ENCODE peak calls at places on chromosomes 1 and 21, in five cellular contexts. One of them, this sample, is unnamed.

GRCh38 chr21:33543505-33544129 is 779 bp downstream of the SON start:
- DNase-seq in neural progenitor cell: peak
- DNase-seq in stimulated activated CD4-positive, alpha-beta T cell treated with anti-CD3 and anti-CD28 coated beads, TNF-alpha, amount 100 ng/mL, for 48 hours: peak
- DNase-seq in RWPE1: no peak
- DNase-seq in activated T-cell treated with anti-CD3 and anti-CD28 coated beads for 24 hours: peak
- DNase-seq in this sample: no peak

GRCh38 chr1:215637041-215637573 is 70.0 kb downstream of the KCTD3 start:
- DNase-seq in neural progenitor cell: no peak
- DNase-seq in stimulated activated CD4-positive, alpha-beta T cell treated with anti-CD3 and anti-CD28 coated beads, TNF-alpha, amount 100 ng/mL, for 48 hours: no peak
- DNase-seq in activated T-cell treated with anti-CD3 and anti-CD28 coated beads for 24 hours: no peak
- DNase-seq in RWPE1: no peak
- DNase-seq in this sample: no peak

GRCh38 chr21:28253378-28253777 is 739.3 kb downstream of the LTN1 start:
- DNase-seq in activated T-cell treated with anti-CD3 and anti-CD28 coated beads for 24 hours: no peak
- DNase-seq in RWPE1: peak
- DNase-seq in neural progenitor cell: no peak
- DNase-seq in stimulated activated CD4-positive, alpha-beta T cell treated with anti-CD3 and anti-CD28 coated beads, TNF-alpha, amount 100 ng/mL, for 48 hours: no peak
- DNase-seq in this sample: no peak

GRCh38 chr1:228453022-228453560 is 34.1 kb upstream of the RNF187 start:
- DNase-seq in neural progenitor cell: no peak
- DNase-seq in stimulated activated CD4-positive, alpha-beta T cell treated with anti-CD3 and anti-CD28 coated beads, TNF-alpha, amount 100 ng/mL, for 48 hours: no peak
- DNase-seq in activated T-cell treated with anti-CD3 and anti-CD28 coated beads for 24 hours: no peak
- DNase-seq in RWPE1: no peak
- DNase-seq in this sample: no peak

GRCh38 chr1:31930827-31931226 is 7.3 kb downstream of the PTP4A2 start:
- DNase-seq in stimulated activated CD4-positive, alpha-beta T cell treated with anti-CD3 and anti-CD28 coated beads, TNF-alpha, amount 100 ng/mL, for 48 hours: no peak
- DNase-seq in RWPE1: no peak
- DNase-seq in neural progenitor cell: no peak
- DNase-seq in activated T-cell treated with anti-CD3 and anti-CD28 coated beads for 24 hours: no peak
- DNase-seq in this sample: no peak

GRCh38 chr1:207811920-207812720 is 60.3 kb downstream of the CD46 start:
- DNase-seq in activated T-cell treated with anti-CD3 and anti-CD28 coated beads for 24 hours: no peak
- DNase-seq in RWPE1: no peak
- DNase-seq in stimulated activated CD4-positive, alpha-beta T cell treated with anti-CD3 and anti-CD28 coated beads, TNF-alpha, amount 100 ng/mL, for 48 hours: no peak
- DNase-seq in neural progenitor cell: peak
- DNase-seq in this sample: no peak

GRCh38 chr1:185720633-185721272 is 13.4 kb upstream of the HMCN1 start:
- DNase-seq in stimulated activated CD4-positive, alpha-beta T cell treated with anti-CD3 and anti-CD28 coated beads, TNF-alpha, amount 100 ng/mL, for 48 hours: no peak
- DNase-seq in neural progenitor cell: peak
- DNase-seq in activated T-cell treated with anti-CD3 and anti-CD28 coated beads for 24 hours: no peak
- DNase-seq in RWPE1: no peak
- DNase-seq in this sample: no peak

GRCh38 chr1:109659997-109660755 is 4.3 kb downstream of the GSTM4 start:
- DNase-seq in stimulated activated CD4-positive, alpha-beta T cell treated with anti-CD3 and anti-CD28 coated beads, TNF-alpha, amount 100 ng/mL, for 48 hours: no peak
- DNase-seq in RWPE1: no peak
- DNase-seq in neural progenitor cell: no peak
- DNase-seq in activated T-cell treated with anti-CD3 and anti-CD28 coated beads for 24 hours: no peak
- DNase-seq in this sample: no peak

GRCh38 chr1:203035111-203036000 is 9.1 kb downstream of the PPFIA4 start:
- DNase-seq in RWPE1: no peak
- DNase-seq in neural progenitor cell: no peak
- DNase-seq in stimulated activated CD4-positive, alpha-beta T cell treated with anti-CD3 and anti-CD28 coated beads, TNF-alpha, amount 100 ng/mL, for 48 hours: no peak
- DNase-seq in activated T-cell treated with anti-CD3 and anti-CD28 coated beads for 24 hours: no peak
- DNase-seq in this sample: no peak